ENCODE peak calls at places on chromosomes 12 and 14, in seven cellular contexts. M is mesendoderm, N is neuronal stem cell, Y is IMR-90, C is H1, B is mesenchymal stem cell, J is trophoblast cell. W is an unnamed sample.
A peak's percentile ranks its signal among the peaks of the same experiment; 100 is the strongest.

GRCh38 chr14:58755026-58755929 is 117.5 kb downstream of the DACT1 start:
- DNase-seq in J (no peak), N (no peak), M (no peak), Y (no peak), C (no peak), B (no peak), W (no peak)

GRCh38 chr14:99123208-99123870 is 148.7 kb downstream of the BCL11B start:
- DNase-seq in J (no peak), B (no peak), M (no peak), N (no peak), C (peak; percentile 29), Y (no peak), W (no peak)

GRCh38 chr12:622420-622819 is 40.8 kb downstream of the NINJ2 start:
- DNase-seq in C (no peak), N (no peak), J (no peak), M (no peak), Y (no peak), B (peak; percentile 34), W (no peak)

GRCh38 chr12:89960011-89960507 is 251.4 kb upstream of the ATP2B1 start:
- DNase-seq in B (peak; percentile 60), C (no peak), Y (peak; percentile 74), N (no peak), J (peak; percentile 60), M (no peak), W (no peak)

GRCh38 chr12:39043425-39043824 is 138.0 kb upstream of the CPNE8 start:
- DNase-seq in J (peak; percentile 17), N (no peak), C (no peak), Y (no peak), M (peak; percentile 27), B (no peak), W (no peak)

GRCh38 chr12:12456637-12457036 is 99.8 kb downstream of the BORCS5 start:
- DNase-seq in B (no peak), N (no peak), J (no peak), M (no peak), Y (peak; percentile 75), C (no peak), W (no peak)

GRCh38 chr12:26988703-26989102 is 25.5 kb downstream of the TM7SF3 start:
- DNase-seq in J (no peak), Y (no peak), B (no peak), N (no peak), M (no peak), C (no peak), W (no peak)

GRCh38 chr14:98408713-98409112 is 863.3 kb downstream of the BCL11B start:
- DNase-seq in C (no peak), B (no peak), M (no peak), Y (no peak), J (no peak), N (no peak), W (no peak)

GRCh38 chr12:68855771-68856170 is 47.8 kb downstream of the MDM2 start:
- DNase-seq in C (no peak), J (no peak), Y (no peak), N (no peak), M (no peak), B (no peak), W (no peak)

GRCh38 chr14:94867931-94868597 is 98.2 kb upstream of the GSC start:
- DNase-seq in N (no peak), M (peak; percentile 53), C (no peak), Y (no peak), B (no peak), J (no peak), W (no peak)
- H4K8ac ChIP-seq in N (no peak overlapping the region), M (no peak overlapping the region), C (no peak overlapping the region), Y (no peak overlapping the region), B (no peak overlapping the region), J (no peak overlapping the region), W (no peak overlapping the region)

DNA sequence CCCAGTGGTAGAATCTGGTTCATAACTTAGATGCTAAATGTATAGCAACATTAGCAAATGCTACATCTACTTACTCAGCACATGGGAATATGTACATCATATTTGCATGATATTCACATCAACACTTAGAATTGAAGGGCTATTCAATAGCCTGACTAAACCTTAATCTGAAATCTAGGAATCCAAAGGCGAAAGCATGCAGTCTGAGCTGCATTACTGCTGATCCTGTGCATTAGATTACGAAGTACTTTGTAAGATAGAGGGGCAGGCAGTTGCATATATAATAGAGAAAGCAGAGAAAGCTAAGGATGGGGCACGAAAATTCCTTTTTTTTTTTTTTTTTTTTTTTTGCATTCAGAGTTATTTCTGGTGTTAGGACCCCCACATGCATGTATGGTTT is 40.4 kb downstream of the SLC38A4 start:
- DNase-seq in B (no peak), J (peak; percentile 37), C (no peak), Y (no peak), M (no peak), N (no peak), W (no peak)
- H3K4me1 ChIP-seq in B (peaks cover 6% of the 10 kb centered on the region), J (peaks cover 3% of the 10 kb centered on the region), C (no peaks in the 10 kb centered on the region), Y (peaks cover 19% of the 10 kb centered on the region), M (no peaks in the 10 kb centered on the region), N (no peaks in the 10 kb centered on the region), W (no peaks in the 10 kb centered on the region)

GRCh38 chr12:121279507-121279915 is 17.0 kb downstream of the CAMKK2 start:
- DNase-seq in B (no peak), N (no peak), Y (peak; percentile 26), J (no peak), M (no peak), C (no peak), W (no peak)
- H4K8ac ChIP-seq in B (no peak overlapping the region), N (no peak overlapping the region), Y (peak overlapping the region; percentile 41), J (no peak overlapping the region), M (no peak overlapping the region), C (no peak overlapping the region), W (no peak overlapping the region)

DNA sequence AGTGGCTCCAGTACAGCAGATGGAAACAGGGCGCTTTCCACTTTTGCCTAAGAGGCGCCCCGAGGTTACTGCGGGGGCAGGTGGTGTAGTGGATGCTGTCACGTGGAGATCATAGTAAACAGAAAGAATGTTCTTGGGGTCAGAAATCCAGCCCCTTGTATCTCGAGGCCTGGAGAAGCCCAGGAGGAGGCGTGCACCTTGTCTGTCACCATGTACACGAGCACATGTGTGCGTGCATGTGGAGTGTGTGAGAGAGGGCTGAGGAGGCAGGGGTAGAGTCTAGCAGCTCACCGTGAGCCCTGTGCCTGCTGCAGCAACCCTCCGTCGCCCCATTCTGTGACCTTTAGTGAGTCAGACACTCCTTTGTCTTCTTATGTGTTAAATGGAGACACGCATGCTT is 59.0 kb downstream of the CACNA1C start:
- DNase-seq in M (no peak), N (no peak), C (no peak), B (no peak), Y (no peak), J (no peak), W (no peak)
- H3K4me1 ChIP-seq in M (no peaks in the 10 kb centered on the region), N (no peaks in the 10 kb centered on the region), C (no peaks in the 10 kb centered on the region), B (no peaks in the 10 kb centered on the region), Y (peaks cover 3% of the 10 kb centered on the region), J (no peaks in the 10 kb centered on the region), W (no peaks in the 10 kb centered on the region)

GRCh38 chr14:104821229-104821945 is 20.5 kb downstream of the ZBTB42 start:
- DNase-seq in B (peak; percentile 33), J (no peak), C (no peak), Y (no peak), M (no peak), N (no peak), W (peak; percentile 27)
- H4K8ac ChIP-seq in B (peak overlapping the region; percentile 50), J (no peak overlapping the region), C (no peak overlapping the region), Y (no peak overlapping the region), M (no peak overlapping the region), N (peak overlapping the region; percentile 84), W (no peak overlapping the region)

GRCh38 chr14:60272177-60272576 is 23.2 kb downstream of the PPM1A start:
- DNase-seq in N (no peak), Y (no peak), B (no peak), M (no peak), C (no peak), J (no peak), W (no peak)
- H3K4me1 ChIP-seq in N (no peaks in the 10 kb centered on the region), Y (no peaks in the 10 kb centered on the region), B (peaks cover 3% of the 10 kb centered on the region), M (peaks cover 7% of the 10 kb centered on the region), C (peaks cover 4% of the 10 kb centered on the region), J (peaks cover 2% of the 10 kb centered on the region), W (peaks cover 2% of the 10 kb centered on the region)

GRCh38 chr14:54742492-54743350 is 159.9 kb downstream of the GCH1 start:
- DNase-seq in Y (no peak), M (no peak), B (no peak), J (no peak), C (no peak), N (no peak), W (no peak)
- H4K8ac ChIP-seq in Y (no peak overlapping the region), M (no peak overlapping the region), B (no peak overlapping the region), J (no peak overlapping the region), C (no peak overlapping the region), N (no peak overlapping the region), W (no peak overlapping the region)

GRCh38 chr12:78931466-78931990 is 67.0 kb downstream of the SYT1 start:
- DNase-seq in Y (peak; percentile 7), N (no peak), B (no peak), M (no peak), C (no peak), J (no peak), W (no peak)
- H3K4me1 ChIP-seq in Y (peaks cover 3% of the 10 kb centered on the region), N (no peaks in the 10 kb centered on the region), B (no peaks in the 10 kb centered on the region), M (no peaks in the 10 kb centered on the region), C (no peaks in the 10 kb centered on the region), J (no peaks in the 10 kb centered on the region), W (no peaks in the 10 kb centered on the region)

GRCh38 chr12:46124132-46124847 is 133.9 kb upstream of the SCAF11 start:
- DNase-seq in B (peak; percentile 35), N (no peak), M (no peak), C (no peak), J (no peak), Y (peak; percentile 7), W (no peak)
- H4K8ac ChIP-seq in B (no peak overlapping the region), N (no peak overlapping the region), M (no peak overlapping the region), C (no peak overlapping the region), J (no peak overlapping the region), Y (no peak overlapping the region), W (no peak overlapping the region)

GRCh38 chr12:98908866-98909265 is 263.8 kb downstream of the APAF1 start:
- DNase-seq in C (no peak), B (no peak), N (no peak), Y (no peak), M (no peak), J (no peak), W (no peak)

GRCh38 chr12:98901189-98901588 is 256.1 kb downstream of the APAF1 start:
- DNase-seq in Y (no peak), J (no peak), B (no peak), C (no peak), M (peak; percentile 3), N (no peak), W (no peak)

GRCh38 chr12:98909749-98910148 is 264.7 kb downstream of the APAF1 start:
- DNase-seq in B (no peak), J (no peak), N (peak; percentile 55), Y (no peak), C (peak; percentile 70), M (peak; percentile 74), W (peak; percentile 89)

GRCh38 chr12:98903875-98904274 is 258.8 kb downstream of the APAF1 start:
- DNase-seq in Y (no peak), N (no peak), B (no peak), M (no peak), C (no peak), J (no peak), W (no peak)
- H3K4me1 ChIP-seq in Y (no peaks in the 10 kb centered on the region), N (no peaks in the 10 kb centered on the region), B (no peaks in the 10 kb centered on the region), M (no peaks in the 10 kb centered on the region), C (no peaks in the 10 kb centered on the region), J (no peaks in the 10 kb centered on the region), W (no peaks in the 10 kb centered on the region)